ENCODE peak calls at places on chromosomes 4 and X, in eight cellular contexts. F, O, T, W, Z, L, K and Q are unnamed samples.
A peak's percentile ranks its signal among the peaks of the same experiment; 100 is the strongest.

GRCh38 chr4:72895408-72895807 is 174.1 kb downstream of the COX18 start:
- DNase-seq in F (no peak), O (no peak), T (no peak), W (no peak), Z (no peak), L (no peak), K (no peak), Q (no peak)

GRCh38 chr4:73675623-73676022 is 55.4 kb upstream of the RASSF6 start:
- DNase-seq in F (no peak), O (no peak), T (no peak), W (no peak), Z (no peak), L (no peak), K (no peak), Q (no peak)

GRCh38 chr4:132596186-132596585 is 552.9 kb upstream of the PCDH10 start:
- DNase-seq in F (no peak), O (no peak), T (no peak), W (no peak), Z (no peak), L (no peak), K (no peak), Q (no peak)

GRCh38 chrX:47497274-47497673 is 14.3 kb upstream of the ZNF41 start:
- DNase-seq in F (no peak), O (no peak), T (peak; percentile 7), W (peak; percentile 4), Z (no peak), L (no peak), K (no peak), Q (peak; percentile 23)

GRCh38 chrX:33831211-33831610 is 300.9 kb downstream of the FAM47A start:
- DNase-seq in F (no peak), O (no peak), T (no peak), W (no peak), Z (no peak), L (no peak), K (no peak), Q (no peak)

GRCh38 chr4:47722176-47722575 is 115.7 kb downstream of the CORIN start:
- DNase-seq in F (no peak), O (no peak), T (no peak), W (no peak), Z (no peak), L (no peak), K (no peak), Q (no peak)

GRCh38 chr4:104907074-104907649 is 239.5 kb upstream of the TET2 start:
- DNase-seq in F (no peak), O (no peak), T (no peak), W (no peak), Z (no peak), L (no peak), K (no peak), Q (no peak)

GRCh38 chrX:136867096-136867491 is 13.4 kb downstream of the RBMX start:
- DNase-seq in F (no peak), O (no peak), T (no peak), W (no peak), Z (no peak), L (no peak), K (no peak), Q (no peak)

GRCh38 chr4:667545-667925 is 6.5 kb downstream of the ATP5ME start:
- DNase-seq in F (no peak), O (peak; percentile 17), T (no peak), W (no peak), Z (no peak), L (no peak), K (no peak), Q (no peak)

GRCh38 chr4:5568931-5569330 is 139.4 kb downstream of the EVC2 start:
- DNase-seq in F (no peak), O (no peak), T (no peak), W (no peak), Z (no peak), L (no peak), K (no peak), Q (no peak)

GRCh38 chr4:121980643-121981042 is 28.8 kb upstream of the TRPC3 start:
- DNase-seq in F (no peak), O (no peak), T (no peak), W (no peak), Z (no peak), L (no peak), K (no peak), Q (no peak)

GRCh38 chr4:74934822-74935326 is 2.0 kb downstream of the PARM1 start:
- DNase-seq in F (no peak), O (no peak), T (no peak), W (no peak), Z (no peak), L (no peak), K (no peak), Q (no peak)

GRCh38 chr4:11632488-11632887 is 203.8 kb upstream of the HS3ST1 start:
- DNase-seq in F (no peak), O (no peak), T (no peak), W (no peak), Z (no peak), L (no peak), K (no peak), Q (no peak)

GRCh38 chr4:89753601-89754066 is 83.3 kb downstream of the SNCA start:
- DNase-seq in F (no peak), O (no peak), T (peak; percentile 87), W (no peak), Z (no peak), L (no peak), K (peak; percentile 3), Q (no peak)

GRCh38 chrX:48945517-48946348 is 11.7 kb downstream of the OTUD5 start:
- DNase-seq in F (peak; percentile 16), O (peak; percentile 54), T (no peak), W (peak; percentile 69), Z (no peak), L (no peak), K (peak; percentile 62), Q (peak; percentile 53)

GRCh38 chr4:5125326-5125725 is 74.0 kb downstream of the STK32B start:
- DNase-seq in F (no peak), O (no peak), T (no peak), W (no peak), Z (no peak), L (no peak), K (no peak), Q (no peak)

GRCh38 chr4:52617467-52618017 is 41.6 kb downstream of the USP46 start:
- DNase-seq in F (no peak), O (no peak), T (no peak), W (no peak), Z (no peak), L (no peak), K (no peak), Q (no peak)

GRCh38 chrX:110321670-110322069 is 3.8 kb upstream of the AMMECR1 start:
- DNase-seq in F (no peak), O (no peak), T (no peak), W (no peak), Z (no peak), L (no peak), K (no peak), Q (peak; percentile 66)

GRCh38 chr4:187236491-187236890 is 512.8 kb upstream of the FAT1 start:
- DNase-seq in F (no peak), O (no peak), T (peak; percentile 92), W (no peak), Z (no peak), L (no peak), K (no peak), Q (no peak)

DNA sequence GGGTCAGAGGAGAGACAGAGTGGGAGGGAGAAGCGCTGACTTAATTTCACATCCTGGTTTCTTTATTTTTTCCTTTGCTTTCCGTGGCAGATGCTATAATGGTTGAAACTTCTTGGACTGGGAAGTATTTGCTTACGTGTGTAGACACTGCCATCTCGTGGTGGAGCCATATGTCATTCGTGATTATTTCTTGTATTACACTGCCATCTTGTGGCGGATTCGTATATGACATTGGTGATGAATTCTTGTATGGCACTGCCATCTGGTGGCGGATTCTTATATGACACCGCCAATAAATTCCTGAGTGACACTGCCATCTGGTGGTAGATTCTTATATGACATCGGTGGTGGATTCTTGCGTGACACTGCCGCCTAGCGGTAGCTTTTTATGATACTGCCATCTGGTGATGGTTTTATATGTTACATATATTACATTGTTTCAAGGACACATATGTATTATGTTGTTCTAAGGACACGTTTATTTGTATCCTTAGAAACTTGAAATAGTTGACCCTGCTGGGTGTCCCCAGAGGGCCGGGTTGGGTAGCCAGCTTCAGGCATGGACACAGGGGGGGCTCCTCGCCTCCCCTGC is 37.3 kb upstream of the CLCN4 start:
- DNase-seq in F (peak; percentile 95), O (peak; percentile 66), T (peak; percentile 73), W (peak; percentile 86), Z (peak; percentile 72), L (peak; percentile 46), K (peak; percentile 34), Q (peak; percentile 82)
- H3K27ac ChIP-seq in F (no peak overlapping the region), O (no peak overlapping the region), T (no peak overlapping the region), W (no peak overlapping the region), Z (no peak overlapping the region), L (peak overlapping the region; percentile 11), K (peak overlapping the region; percentile 67), Q (no peak overlapping the region)

GRCh38 chr4:87079967-87080366 is 140.5 kb downstream of the KLHL8 start:
- DNase-seq in F (no peak), O (no peak), T (no peak), W (no peak), Z (no peak), L (no peak), K (no peak), Q (no peak)
- H3K27ac ChIP-seq in F (peak overlapping the region; percentile 84), O (peak overlapping the region; percentile 76), T (peak overlapping the region; percentile 59), W (no peak overlapping the region), Z (peak overlapping the region; percentile 84), L (peak overlapping the region; percentile 77), K (no peak overlapping the region), Q (no peak overlapping the region)

GRCh38 chr4:151530230-151530629 is 121.3 kb downstream of the FHIP1A start:
- DNase-seq in F (no peak), O (no peak), T (no peak), W (no peak), Z (no peak), L (no peak), K (no peak), Q (no peak)
- H3K27ac ChIP-seq in F (no peak overlapping the region), O (no peak overlapping the region), T (no peak overlapping the region), W (no peak overlapping the region), Z (no peak overlapping the region), L (no peak overlapping the region), K (no peak overlapping the region), Q (no peak overlapping the region)

GRCh38 chr4:123937612-123938011 is 541.0 kb downstream of the SPRY1 start:
- DNase-seq in F (no peak), O (no peak), T (no peak), W (no peak), Z (no peak), L (no peak), K (no peak), Q (no peak)
- H3K27ac ChIP-seq in F (no peak overlapping the region), O (no peak overlapping the region), T (no peak overlapping the region), W (no peak overlapping the region), Z (no peak overlapping the region), L (no peak overlapping the region), K (no peak overlapping the region), Q (no peak overlapping the region)

GRCh38 chr4:77600521-77601451 is 4.8 kb upstream of the CXCL13 start:
- DNase-seq in F (peak; percentile 24), O (no peak), T (peak; percentile 33), W (peak; percentile 9), Z (peak; percentile 30), L (no peak), K (peak; percentile 42), Q (peak; percentile 59)
- H3K27ac ChIP-seq in F (no peak overlapping the region), O (no peak overlapping the region), T (no peak overlapping the region), W (no peak overlapping the region), Z (no peak overlapping the region), L (no peak overlapping the region), K (no peak overlapping the region), Q (no peak overlapping the region)

GRCh38 chr4:70931359-70931758 is 29.2 kb downstream of the MOB1B start:
- DNase-seq in F (no peak), O (no peak), T (no peak), W (no peak), Z (no peak), L (no peak), K (no peak), Q (no peak)
- H3K27ac ChIP-seq in F (no peak overlapping the region), O (no peak overlapping the region), T (no peak overlapping the region), W (no peak overlapping the region), Z (no peak overlapping the region), L (no peak overlapping the region), K (no peak overlapping the region), Q (peak overlapping the region; percentile 84)